ENCODE peak calls at places on chromosomes 11 and 22, in nine cellular contexts. P is AG10803, U is left ventricle myocardium inferior, R is testis, O is gastrocnemius medialis, V is neural crest cell, Y is Calu3, K is astrocyte of the cerebellum, E is fibroblast of pulmonary artery. H is an unnamed sample.

GRCh38 chr11:33864479-33864878 is 27.4 kb downstream of the LMO2 start:
- DNase-seq in R (no peak), V (no peak), E (no peak), Y (no peak), K (no peak), O (no peak), P (no peak), U (no peak), H (no peak)

GRCh38 chr11:132549571-132549970 is 982.7 kb downstream of the OPCML start:
- DNase-seq in E (no peak), R (no peak), P (no peak), Y (no peak), O (no peak), K (no peak), U (no peak), V (no peak), H (no peak)

GRCh38 chr11:130086627-130087026 is 16.9 kb downstream of the APLP2 start:
- DNase-seq in U (no peak), Y (no peak), K (no peak), E (peak), V (no peak), P (no peak), R (no peak), O (no peak), H (no peak)

GRCh38 chr11:30006876-30007275 is 10.0 kb downstream of the KCNA4 start:
- DNase-seq in R (no peak), O (no peak), P (no peak), V (no peak), E (no peak), Y (no peak), K (no peak), U (no peak), H (no peak)

GRCh38 chr11:132186699-132187098 is 816.3 kb downstream of the NTM start:
- DNase-seq in K (no peak), V (peak), E (no peak), O (no peak), Y (no peak), P (no peak), U (no peak), R (peak), H (peak)

GRCh38 chr11:32366671-32367070 is 68.7 kb downstream of the WT1 start:
- DNase-seq in Y (no peak), K (peak), E (peak), O (no peak), R (no peak), V (no peak), P (peak), U (no peak), H (no peak)

GRCh38 chr22:19967850-19968449 is 26.3 kb upstream of the TXNRD2 start:
- DNase-seq in E (no peak), K (no peak), U (no peak), Y (no peak), O (no peak), V (no peak), P (no peak), R (no peak), H (no peak)

GRCh38 chr11:123569387-123569786 is 85.0 kb downstream of the SCN3B start:
- DNase-seq in U (no peak), O (no peak), E (no peak), R (no peak), Y (no peak), P (no peak), V (no peak), K (no peak), H (no peak)

GRCh38 chr11:94727766-94728165 is 40.4 kb upstream of the AMOTL1 start:
- DNase-seq in O (no peak), K (no peak), U (no peak), P (no peak), E (no peak), V (no peak), Y (no peak), R (no peak), H (no peak)

GRCh38 chr11:8025123-8025522 is 38.0 kb downstream of the EIF3F start:
- DNase-seq in K (no peak), Y (no peak), E (no peak), V (no peak), O (no peak), P (no peak), R (no peak), U (no peak), H (no peak)

GRCh38 chr11:46452918-46453517 is 61.4 kb upstream of the CHRM4 start:
- DNase-seq in R (no peak), O (no peak), Y (no peak), V (no peak), K (no peak), E (no peak), P (no peak), U (no peak), H (no peak)

GRCh38 chr22:25745341-25746011 is 3.5 kb downstream of the MYO18B start:
- DNase-seq in P (peak), E (peak), K (no peak), Y (no peak), U (no peak), R (no peak), O (no peak), V (no peak), H (no peak)

GRCh38 chr11:1278766-1279673 is 30.4 kb downstream of the TOLLIP start:
- DNase-seq in O (no peak), U (no peak), K (no peak), R (no peak), P (no peak), Y (no peak), E (no peak), V (no peak), H (no peak)

GRCh38 chr11:132036751-132037466 is 666.5 kb downstream of the NTM start:
- DNase-seq in V (no peak), Y (no peak), K (no peak), R (no peak), E (no peak), U (no peak), O (no peak), P (peak), H (no peak)

GRCh38 chr22:37045958-37046357 is 5.6 kb upstream of the KCTD17 start:
- DNase-seq in K (no peak), O (no peak), E (peak), U (no peak), R (no peak), Y (no peak), V (no peak), P (peak), H (peak)
- TF ChIP-seq CTCF in K (peak), O (no peak), E (peak), U (peak), R (peak), Y (no peak), V (peak), P (peak), H (peak)

DNA sequence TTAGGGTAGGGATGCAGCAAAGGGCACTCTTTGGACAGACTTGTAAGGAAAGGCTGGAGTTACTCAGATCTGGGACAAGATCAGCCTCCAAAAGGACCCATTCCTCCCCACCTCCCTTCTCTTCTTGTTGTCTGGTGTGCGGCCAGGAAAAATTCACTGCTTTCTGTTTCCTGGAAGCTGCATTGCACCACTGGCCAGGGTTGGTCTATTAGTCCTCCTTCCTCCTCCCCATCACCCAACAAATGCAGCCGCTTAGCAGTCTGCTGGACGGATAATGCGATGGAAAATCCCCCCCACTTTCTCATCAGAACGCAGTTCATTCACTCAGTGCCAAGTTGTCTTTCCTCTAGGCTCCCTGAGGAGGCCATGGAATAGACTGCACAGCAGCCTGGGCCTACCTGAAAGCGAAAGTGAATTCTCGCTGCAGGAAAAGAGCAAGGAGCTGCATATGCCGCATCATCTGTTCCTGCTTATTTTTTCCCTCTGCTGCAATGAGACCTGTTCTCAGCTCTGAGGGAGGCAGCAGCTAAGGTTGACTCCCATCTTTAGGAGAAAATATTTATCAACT is 513.5 kb downstream of the METTL15 start:
- DNase-seq in P (peak), E (peak), U (no peak), Y (peak), R (no peak), K (peak), V (no peak), O (no peak), H (no peak)
- TF ChIP-seq CTCF in P (no peak), E (no peak), U (no peak), Y (no peak), R (no peak), K (no peak), V (no peak), O (no peak), H (no peak)

GRCh38 chr22:38260760-38261477 is 11.9 kb downstream of the TMEM184B start:
- DNase-seq in U (no peak), V (no peak), R (no peak), O (no peak), Y (no peak), P (no peak), E (no peak), K (no peak), H (no peak)
- TF ChIP-seq CTCF in U (no peak), V (no peak), R (no peak), O (no peak), Y (no peak), P (peak), E (peak), K (peak), H (no peak)

DNA sequence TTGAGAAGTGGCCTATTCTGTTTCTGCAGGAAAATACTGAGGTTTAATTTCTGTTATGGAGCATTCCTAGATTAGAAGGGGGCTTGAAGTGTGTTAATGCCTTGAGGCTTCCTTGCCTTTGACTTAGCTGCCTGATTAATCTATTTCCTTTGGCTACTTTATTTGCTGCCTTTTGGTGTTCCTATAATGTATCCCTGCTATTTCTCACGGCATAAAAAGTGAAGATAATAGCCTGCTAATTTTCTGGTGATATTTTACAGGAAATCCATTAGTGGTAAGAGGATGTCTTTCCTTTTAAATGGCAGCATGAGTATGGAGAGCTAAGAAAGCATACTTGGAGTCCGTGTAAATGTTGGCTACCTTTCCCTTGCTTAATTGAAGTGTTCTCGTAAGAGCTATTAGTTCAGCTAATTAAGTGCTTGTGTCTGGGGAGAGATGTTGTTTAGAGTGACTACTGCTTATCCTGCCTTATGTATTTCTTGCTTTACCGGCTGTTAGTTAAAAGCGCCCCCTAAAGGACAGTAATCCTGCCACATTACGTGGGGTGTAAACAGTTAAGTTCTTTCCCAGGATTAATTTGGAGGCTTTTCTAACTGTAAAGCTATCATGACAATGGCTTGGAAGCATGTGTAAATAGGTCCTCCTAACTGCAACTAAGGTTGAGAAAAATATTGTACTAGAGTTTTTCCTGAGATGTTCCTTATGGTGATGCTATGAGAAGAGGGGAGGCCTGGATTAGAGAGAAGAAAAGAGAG is 45.6 kb downstream of the ZNF280B start:
- DNase-seq in K (no peak), O (no peak), Y (no peak), E (no peak), P (no peak), R (no peak), U (no peak), V (no peak), H (no peak)
- TF ChIP-seq CTCF in K (peak), O (no peak), Y (no peak), E (peak), P (peak), R (no peak), U (no peak), V (peak), H (no peak)

GRCh38 chr11:57116654-57117053 is 65.1 kb upstream of the LRRC55 start:
- DNase-seq in U (peak), Y (peak), P (peak), E (peak), O (no peak), R (peak), V (peak), K (peak), H (peak)
- TF ChIP-seq CTCF in U (peak), Y (peak), P (peak), E (peak), O (peak), R (peak), V (peak), K (peak), H (peak)

GRCh38 chr11:102664001-102664752 is 39.0 kb upstream of the MMP20 start:
- DNase-seq in P (no peak), R (no peak), E (peak), Y (peak), U (no peak), O (no peak), V (no peak), K (no peak), H (peak)
- TF ChIP-seq CTCF in P (peak), R (peak), E (peak), Y (no peak), U (no peak), O (no peak), V (peak), K (peak), H (peak)

GRCh38 chr11:9120659-9121350 is 29.4 kb upstream of the SCUBE2 start:
- DNase-seq in E (no peak), V (no peak), K (no peak), O (no peak), R (no peak), Y (no peak), U (no peak), P (no peak), H (peak)
- TF ChIP-seq CTCF in E (peak), V (peak), K (peak), O (no peak), R (no peak), Y (peak), U (peak), P (no peak), H (peak)

DNA sequence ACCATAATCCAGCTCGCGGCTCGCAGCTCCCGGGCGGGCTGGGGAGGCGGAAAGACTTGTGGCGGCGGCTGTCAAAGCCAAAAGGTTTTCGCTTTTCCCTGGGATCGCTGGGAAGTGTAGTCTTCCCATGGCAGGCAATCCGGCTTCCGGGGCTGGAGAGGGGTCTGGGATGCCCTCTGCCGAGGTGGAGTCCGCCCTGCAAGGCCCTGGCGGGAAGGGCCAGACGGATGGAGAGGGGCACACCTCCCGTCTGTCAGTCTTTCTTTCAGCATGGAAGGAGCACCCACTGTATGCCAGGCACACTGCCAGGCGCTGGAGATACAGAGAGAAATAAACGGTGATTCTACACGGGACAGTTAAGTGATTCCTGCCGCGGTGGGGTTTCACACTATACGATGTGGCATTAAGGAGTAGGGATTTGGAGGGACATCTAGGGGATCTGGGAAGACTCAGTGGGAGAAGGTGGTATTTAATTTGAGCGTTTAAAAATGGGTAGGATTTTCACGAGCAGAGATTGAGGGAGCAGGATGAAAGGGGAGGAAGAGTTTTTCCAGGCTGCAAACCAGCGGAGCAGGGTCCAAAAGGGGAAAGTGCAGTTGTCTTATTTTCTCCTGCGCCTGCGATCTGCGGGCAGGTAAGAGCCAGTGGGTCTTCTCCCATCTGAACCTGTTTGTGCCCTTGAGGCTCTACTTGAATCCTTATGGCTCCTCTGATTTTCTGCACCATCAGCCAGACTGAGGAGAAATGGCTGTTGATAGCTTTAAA is at the start of gene BACE1:
- DNase-seq in R (peak), E (peak), O (peak), Y (peak), P (peak), K (peak), V (peak), U (peak), H (peak)
- TF ChIP-seq CTCF in R (peak), E (peak), O (no peak), Y (no peak), P (peak), K (peak), V (no peak), U (peak), H (no peak)